ENCODE peak calls at places on chromosomes 4 and X, in seven cellular contexts. One of them, this sample, is unnamed.

GRCh38 chrX:32868524-32868895 is 342.8 kb downstream of the DMD start:
- DNase-seq in neural crest cell: no peak
- DNase-seq in stimulated activated CD8-positive, alpha-beta memory T cell treated with anti-CD3 and anti-CD28 coated beads, Interleukin-12 subunit alpha, Interleukin-12 subunit beta, amount 100 ng/mL, for 1 hour: no peak
- DNase-seq in astrocyte of the spinal cord: no peak
- DNase-seq in heart left ventricle: no peak
- DNase-seq in activated effector memory CD4-positive, alpha-beta T cell treated with anti-CD3 and anti-CD28 coated beads, Interleukin-2, amount 50 U/mL, for 16 hours: no peak
- DNase-seq in SW480: no peak
- DNase-seq in this sample: no peak

GRCh38 chrX:132017431-132018185 is 5.5 kb upstream of the STK26 start:
- DNase-seq in SW480: no peak
- DNase-seq in activated effector memory CD4-positive, alpha-beta T cell treated with anti-CD3 and anti-CD28 coated beads, Interleukin-2, amount 50 U/mL, for 16 hours: no peak
- DNase-seq in neural crest cell: no peak
- DNase-seq in stimulated activated CD8-positive, alpha-beta memory T cell treated with anti-CD3 and anti-CD28 coated beads, Interleukin-12 subunit alpha, Interleukin-12 subunit beta, amount 100 ng/mL, for 1 hour: no peak
- DNase-seq in heart left ventricle: no peak
- DNase-seq in astrocyte of the spinal cord: no peak
- DNase-seq in this sample: no peak

GRCh38 chr4:132396636-132397035 is 752.5 kb upstream of the PCDH10 start:
- DNase-seq in heart left ventricle: no peak
- DNase-seq in SW480: no peak
- DNase-seq in neural crest cell: no peak
- DNase-seq in astrocyte of the spinal cord: peak; percentile 46
- DNase-seq in activated effector memory CD4-positive, alpha-beta T cell treated with anti-CD3 and anti-CD28 coated beads, Interleukin-2, amount 50 U/mL, for 16 hours: no peak
- DNase-seq in stimulated activated CD8-positive, alpha-beta memory T cell treated with anti-CD3 and anti-CD28 coated beads, Interleukin-12 subunit alpha, Interleukin-12 subunit beta, amount 100 ng/mL, for 1 hour: no peak
- DNase-seq in this sample: no peak

GRCh38 chrX:34918856-34919255 is 23.7 kb upstream of the FAM47B start:
- DNase-seq in activated effector memory CD4-positive, alpha-beta T cell treated with anti-CD3 and anti-CD28 coated beads, Interleukin-2, amount 50 U/mL, for 16 hours: no peak
- DNase-seq in heart left ventricle: no peak
- DNase-seq in neural crest cell: peak; percentile 2
- DNase-seq in SW480: peak; percentile 67
- DNase-seq in stimulated activated CD8-positive, alpha-beta memory T cell treated with anti-CD3 and anti-CD28 coated beads, Interleukin-12 subunit alpha, Interleukin-12 subunit beta, amount 100 ng/mL, for 1 hour: no peak
- DNase-seq in astrocyte of the spinal cord: peak; percentile 67
- DNase-seq in this sample: no peak

GRCh38 chr4:2009651-2010233 is 968 bp upstream of the NELFA start:
- DNase-seq in heart left ventricle: peak; percentile 61
- DNase-seq in SW480: peak; percentile 82
- DNase-seq in astrocyte of the spinal cord: peak; percentile 45
- DNase-seq in neural crest cell: peak; percentile 64
- DNase-seq in activated effector memory CD4-positive, alpha-beta T cell treated with anti-CD3 and anti-CD28 coated beads, Interleukin-2, amount 50 U/mL, for 16 hours: peak; percentile 83
- DNase-seq in stimulated activated CD8-positive, alpha-beta memory T cell treated with anti-CD3 and anti-CD28 coated beads, Interleukin-12 subunit alpha, Interleukin-12 subunit beta, amount 100 ng/mL, for 1 hour: peak; percentile 25
- DNase-seq in this sample: peak; percentile 63

GRCh38 chr4:89511776-89512175 is 204.2 kb upstream of the GPRIN3 start:
- DNase-seq in heart left ventricle: no peak
- DNase-seq in activated effector memory CD4-positive, alpha-beta T cell treated with anti-CD3 and anti-CD28 coated beads, Interleukin-2, amount 50 U/mL, for 16 hours: no peak
- DNase-seq in neural crest cell: no peak
- DNase-seq in stimulated activated CD8-positive, alpha-beta memory T cell treated with anti-CD3 and anti-CD28 coated beads, Interleukin-12 subunit alpha, Interleukin-12 subunit beta, amount 100 ng/mL, for 1 hour: no peak
- DNase-seq in SW480: no peak
- DNase-seq in astrocyte of the spinal cord: no peak
- DNase-seq in this sample: no peak

GRCh38 chrX:2320580-2321327 is 180.0 kb downstream of the DHRSX start:
- DNase-seq in stimulated activated CD8-positive, alpha-beta memory T cell treated with anti-CD3 and anti-CD28 coated beads, Interleukin-12 subunit alpha, Interleukin-12 subunit beta, amount 100 ng/mL, for 1 hour: no peak
- DNase-seq in heart left ventricle: peak; percentile 91
- DNase-seq in astrocyte of the spinal cord: no peak
- DNase-seq in neural crest cell: peak; percentile 16
- DNase-seq in SW480: no peak
- DNase-seq in activated effector memory CD4-positive, alpha-beta T cell treated with anti-CD3 and anti-CD28 coated beads, Interleukin-2, amount 50 U/mL, for 16 hours: no peak
- DNase-seq in this sample: no peak

GRCh38 chr4:184568770-184569169 is 80.5 kb downstream of the CASP3 start:
- DNase-seq in SW480: no peak
- DNase-seq in heart left ventricle: no peak
- DNase-seq in astrocyte of the spinal cord: no peak
- DNase-seq in neural crest cell: no peak
- DNase-seq in activated effector memory CD4-positive, alpha-beta T cell treated with anti-CD3 and anti-CD28 coated beads, Interleukin-2, amount 50 U/mL, for 16 hours: no peak
- DNase-seq in stimulated activated CD8-positive, alpha-beta memory T cell treated with anti-CD3 and anti-CD28 coated beads, Interleukin-12 subunit alpha, Interleukin-12 subunit beta, amount 100 ng/mL, for 1 hour: no peak
- DNase-seq in this sample: no peak

GRCh38 chr4:17895481-17895880 is 84.7 kb downstream of the NCAPG start:
- DNase-seq in stimulated activated CD8-positive, alpha-beta memory T cell treated with anti-CD3 and anti-CD28 coated beads, Interleukin-12 subunit alpha, Interleukin-12 subunit beta, amount 100 ng/mL, for 1 hour: no peak
- DNase-seq in astrocyte of the spinal cord: no peak
- DNase-seq in activated effector memory CD4-positive, alpha-beta T cell treated with anti-CD3 and anti-CD28 coated beads, Interleukin-2, amount 50 U/mL, for 16 hours: no peak
- DNase-seq in neural crest cell: no peak
- DNase-seq in heart left ventricle: no peak
- DNase-seq in SW480: no peak
- DNase-seq in this sample: no peak

GRCh38 chrX:18210470-18210869 is 10.2 kb downstream of the BEND2 start:
- DNase-seq in neural crest cell: no peak
- DNase-seq in activated effector memory CD4-positive, alpha-beta T cell treated with anti-CD3 and anti-CD28 coated beads, Interleukin-2, amount 50 U/mL, for 16 hours: no peak
- DNase-seq in stimulated activated CD8-positive, alpha-beta memory T cell treated with anti-CD3 and anti-CD28 coated beads, Interleukin-12 subunit alpha, Interleukin-12 subunit beta, amount 100 ng/mL, for 1 hour: no peak
- DNase-seq in heart left ventricle: no peak
- DNase-seq in astrocyte of the spinal cord: peak; percentile 22
- DNase-seq in SW480: peak; percentile 8
- DNase-seq in this sample: no peak

GRCh38 chr4:36337665-36338064 is 56.2 kb downstream of the DTHD1 start:
- DNase-seq in stimulated activated CD8-positive, alpha-beta memory T cell treated with anti-CD3 and anti-CD28 coated beads, Interleukin-12 subunit alpha, Interleukin-12 subunit beta, amount 100 ng/mL, for 1 hour: no peak
- DNase-seq in SW480: no peak
- DNase-seq in heart left ventricle: no peak
- DNase-seq in astrocyte of the spinal cord: no peak
- DNase-seq in neural crest cell: no peak
- DNase-seq in activated effector memory CD4-positive, alpha-beta T cell treated with anti-CD3 and anti-CD28 coated beads, Interleukin-2, amount 50 U/mL, for 16 hours: no peak
- DNase-seq in this sample: no peak

GRCh38 chr4:110533940-110534339 is 58.0 kb downstream of the ENPEP start:
- DNase-seq in neural crest cell: no peak
- DNase-seq in heart left ventricle: no peak
- DNase-seq in SW480: peak; percentile 66
- DNase-seq in astrocyte of the spinal cord: peak; percentile 98
- DNase-seq in activated effector memory CD4-positive, alpha-beta T cell treated with anti-CD3 and anti-CD28 coated beads, Interleukin-2, amount 50 U/mL, for 16 hours: no peak
- DNase-seq in stimulated activated CD8-positive, alpha-beta memory T cell treated with anti-CD3 and anti-CD28 coated beads, Interleukin-12 subunit alpha, Interleukin-12 subunit beta, amount 100 ng/mL, for 1 hour: no peak
- DNase-seq in this sample: no peak

GRCh38 chr4:110533590-110533910 is 57.6 kb downstream of the ENPEP start:
- DNase-seq in activated effector memory CD4-positive, alpha-beta T cell treated with anti-CD3 and anti-CD28 coated beads, Interleukin-2, amount 50 U/mL, for 16 hours: no peak
- DNase-seq in heart left ventricle: no peak
- DNase-seq in astrocyte of the spinal cord: no peak
- DNase-seq in SW480: no peak
- DNase-seq in stimulated activated CD8-positive, alpha-beta memory T cell treated with anti-CD3 and anti-CD28 coated beads, Interleukin-12 subunit alpha, Interleukin-12 subunit beta, amount 100 ng/mL, for 1 hour: no peak
- DNase-seq in neural crest cell: no peak
- DNase-seq in this sample: no peak

GRCh38 chr4:141021397-141022194 is 111.7 kb downstream of the RNF150 start:
- DNase-seq in astrocyte of the spinal cord: no peak
- DNase-seq in heart left ventricle: no peak
- DNase-seq in SW480: no peak
- DNase-seq in activated effector memory CD4-positive, alpha-beta T cell treated with anti-CD3 and anti-CD28 coated beads, Interleukin-2, amount 50 U/mL, for 16 hours: no peak
- DNase-seq in stimulated activated CD8-positive, alpha-beta memory T cell treated with anti-CD3 and anti-CD28 coated beads, Interleukin-12 subunit alpha, Interleukin-12 subunit beta, amount 100 ng/mL, for 1 hour: no peak
- DNase-seq in neural crest cell: no peak
- DNase-seq in this sample: no peak

GRCh38 chr4:16233569-16234177 is 7.4 kb upstream of the TAPT1 start:
- DNase-seq in stimulated activated CD8-positive, alpha-beta memory T cell treated with anti-CD3 and anti-CD28 coated beads, Interleukin-12 subunit alpha, Interleukin-12 subunit beta, amount 100 ng/mL, for 1 hour: no peak
- DNase-seq in heart left ventricle: no peak
- DNase-seq in activated effector memory CD4-positive, alpha-beta T cell treated with anti-CD3 and anti-CD28 coated beads, Interleukin-2, amount 50 U/mL, for 16 hours: no peak
- DNase-seq in neural crest cell: no peak
- DNase-seq in SW480: no peak
- DNase-seq in astrocyte of the spinal cord: no peak
- DNase-seq in this sample: no peak

GRCh38 chrX:10166731-10167149 is 10.0 kb downstream of the CLCN4 start:
- DNase-seq in stimulated activated CD8-positive, alpha-beta memory T cell treated with anti-CD3 and anti-CD28 coated beads, Interleukin-12 subunit alpha, Interleukin-12 subunit beta, amount 100 ng/mL, for 1 hour: no peak
- DNase-seq in heart left ventricle: no peak
- DNase-seq in SW480: peak; percentile 35
- DNase-seq in neural crest cell: no peak
- DNase-seq in astrocyte of the spinal cord: no peak
- DNase-seq in activated effector memory CD4-positive, alpha-beta T cell treated with anti-CD3 and anti-CD28 coated beads, Interleukin-2, amount 50 U/mL, for 16 hours: no peak
- DNase-seq in this sample: peak; percentile 30

GRCh38 chrX:100980608-100981497 is 11.3 kb downstream of the ARL13A start:
- DNase-seq in neural crest cell: no peak
- DNase-seq in stimulated activated CD8-positive, alpha-beta memory T cell treated with anti-CD3 and anti-CD28 coated beads, Interleukin-12 subunit alpha, Interleukin-12 subunit beta, amount 100 ng/mL, for 1 hour: no peak
- DNase-seq in astrocyte of the spinal cord: peak; percentile 81
- DNase-seq in activated effector memory CD4-positive, alpha-beta T cell treated with anti-CD3 and anti-CD28 coated beads, Interleukin-2, amount 50 U/mL, for 16 hours: no peak
- DNase-seq in SW480: no peak
- DNase-seq in heart left ventricle: peak; percentile 36
- DNase-seq in this sample: no peak

GRCh38 chr4:113747949-113748348 is 13.6 kb downstream of the CAMK2D start:
- DNase-seq in neural crest cell: no peak
- DNase-seq in SW480: no peak
- DNase-seq in stimulated activated CD8-positive, alpha-beta memory T cell treated with anti-CD3 and anti-CD28 coated beads, Interleukin-12 subunit alpha, Interleukin-12 subunit beta, amount 100 ng/mL, for 1 hour: no peak
- DNase-seq in heart left ventricle: no peak
- DNase-seq in astrocyte of the spinal cord: no peak
- DNase-seq in activated effector memory CD4-positive, alpha-beta T cell treated with anti-CD3 and anti-CD28 coated beads, Interleukin-2, amount 50 U/mL, for 16 hours: no peak
- DNase-seq in this sample: no peak

GRCh38 chr4:7769936-7770674 is 169.6 kb downstream of the AFAP1 start:
- DNase-seq in astrocyte of the spinal cord: no peak
- DNase-seq in SW480: peak; percentile 36
- DNase-seq in activated effector memory CD4-positive, alpha-beta T cell treated with anti-CD3 and anti-CD28 coated beads, Interleukin-2, amount 50 U/mL, for 16 hours: peak; percentile 63
- DNase-seq in stimulated activated CD8-positive, alpha-beta memory T cell treated with anti-CD3 and anti-CD28 coated beads, Interleukin-12 subunit alpha, Interleukin-12 subunit beta, amount 100 ng/mL, for 1 hour: no peak
- DNase-seq in heart left ventricle: peak; percentile 23
- DNase-seq in neural crest cell: no peak
- DNase-seq in this sample: no peak

GRCh38 chr4:137853424-137853823 is 321.1 kb upstream of the PCDH18 start:
- DNase-seq in activated effector memory CD4-positive, alpha-beta T cell treated with anti-CD3 and anti-CD28 coated beads, Interleukin-2, amount 50 U/mL, for 16 hours: no peak
- DNase-seq in astrocyte of the spinal cord: no peak
- DNase-seq in stimulated activated CD8-positive, alpha-beta memory T cell treated with anti-CD3 and anti-CD28 coated beads, Interleukin-12 subunit alpha, Interleukin-12 subunit beta, amount 100 ng/mL, for 1 hour: no peak
- DNase-seq in SW480: no peak
- DNase-seq in heart left ventricle: no peak
- DNase-seq in neural crest cell: no peak
- DNase-seq in this sample: no peak

GRCh38 chr4:173747537-173748257 is 217.7 kb upstream of the HAND2 start:
- DNase-seq in SW480: no peak
- DNase-seq in astrocyte of the spinal cord: no peak
- DNase-seq in activated effector memory CD4-positive, alpha-beta T cell treated with anti-CD3 and anti-CD28 coated beads, Interleukin-2, amount 50 U/mL, for 16 hours: no peak
- DNase-seq in neural crest cell: no peak
- DNase-seq in heart left ventricle: no peak
- DNase-seq in stimulated activated CD8-positive, alpha-beta memory T cell treated with anti-CD3 and anti-CD28 coated beads, Interleukin-12 subunit alpha, Interleukin-12 subunit beta, amount 100 ng/mL, for 1 hour: no peak
- DNase-seq in this sample: no peak

GRCh38 chr4:70299643-70300042 is 35.1 kb upstream of the CABS1 start:
- DNase-seq in astrocyte of the spinal cord: no peak
- DNase-seq in stimulated activated CD8-positive, alpha-beta memory T cell treated with anti-CD3 and anti-CD28 coated beads, Interleukin-12 subunit alpha, Interleukin-12 subunit beta, amount 100 ng/mL, for 1 hour: no peak
- DNase-seq in SW480: no peak
- DNase-seq in activated effector memory CD4-positive, alpha-beta T cell treated with anti-CD3 and anti-CD28 coated beads, Interleukin-2, amount 50 U/mL, for 16 hours: no peak
- DNase-seq in heart left ventricle: no peak
- DNase-seq in neural crest cell: no peak
- DNase-seq in this sample: no peak

GRCh38 chr4:53941331-53941730 is 123.1 kb downstream of the CHIC2 start:
- DNase-seq in activated effector memory CD4-positive, alpha-beta T cell treated with anti-CD3 and anti-CD28 coated beads, Interleukin-2, amount 50 U/mL, for 16 hours: no peak
- DNase-seq in astrocyte of the spinal cord: no peak
- DNase-seq in heart left ventricle: no peak
- DNase-seq in SW480: no peak
- DNase-seq in neural crest cell: no peak
- DNase-seq in stimulated activated CD8-positive, alpha-beta memory T cell treated with anti-CD3 and anti-CD28 coated beads, Interleukin-12 subunit alpha, Interleukin-12 subunit beta, amount 100 ng/mL, for 1 hour: no peak
- DNase-seq in this sample: no peak

GRCh38 chr4:110306363-110306762 is 107.9 kb upstream of the ELOVL6 start:
- DNase-seq in SW480: no peak
- DNase-seq in astrocyte of the spinal cord: peak; percentile 59
- DNase-seq in stimulated activated CD8-positive, alpha-beta memory T cell treated with anti-CD3 and anti-CD28 coated beads, Interleukin-12 subunit alpha, Interleukin-12 subunit beta, amount 100 ng/mL, for 1 hour: no peak
- DNase-seq in activated effector memory CD4-positive, alpha-beta T cell treated with anti-CD3 and anti-CD28 coated beads, Interleukin-2, amount 50 U/mL, for 16 hours: no peak
- DNase-seq in neural crest cell: no peak
- DNase-seq in heart left ventricle: no peak
- DNase-seq in this sample: no peak

GRCh38 chr4:99652596-99653436 is 4.8 kb downstream of the C4orf54 start:
- DNase-seq in astrocyte of the spinal cord: no peak
- DNase-seq in neural crest cell: no peak
- DNase-seq in heart left ventricle: no peak
- DNase-seq in stimulated activated CD8-positive, alpha-beta memory T cell treated with anti-CD3 and anti-CD28 coated beads, Interleukin-12 subunit alpha, Interleukin-12 subunit beta, amount 100 ng/mL, for 1 hour: no peak
- DNase-seq in SW480: no peak
- DNase-seq in activated effector memory CD4-positive, alpha-beta T cell treated with anti-CD3 and anti-CD28 coated beads, Interleukin-2, amount 50 U/mL, for 16 hours: no peak
- DNase-seq in this sample: peak; percentile 19

GRCh38 chrX:103716967-103717366 is 6.3 kb downstream of the TMEM31 start:
- DNase-seq in stimulated activated CD8-positive, alpha-beta memory T cell treated with anti-CD3 and anti-CD28 coated beads, Interleukin-12 subunit alpha, Interleukin-12 subunit beta, amount 100 ng/mL, for 1 hour: no peak
- DNase-seq in astrocyte of the spinal cord: peak; percentile 77
- DNase-seq in SW480: no peak
- DNase-seq in neural crest cell: no peak
- DNase-seq in heart left ventricle: no peak
- DNase-seq in activated effector memory CD4-positive, alpha-beta T cell treated with anti-CD3 and anti-CD28 coated beads, Interleukin-2, amount 50 U/mL, for 16 hours: no peak
- DNase-seq in this sample: no peak

GRCh38 chr4:127604949-127605709 is 27.6 kb upstream of the INTU start:
- DNase-seq in activated effector memory CD4-positive, alpha-beta T cell treated with anti-CD3 and anti-CD28 coated beads, Interleukin-2, amount 50 U/mL, for 16 hours: no peak
- DNase-seq in astrocyte of the spinal cord: peak; percentile 55
- DNase-seq in stimulated activated CD8-positive, alpha-beta memory T cell treated with anti-CD3 and anti-CD28 coated beads, Interleukin-12 subunit alpha, Interleukin-12 subunit beta, amount 100 ng/mL, for 1 hour: no peak
- DNase-seq in SW480: peak; percentile 71
- DNase-seq in neural crest cell: no peak
- DNase-seq in heart left ventricle: no peak
- DNase-seq in this sample: no peak

GRCh38 chr4:38691251-38692008 is 27.4 kb downstream of the KLF3 start:
- DNase-seq in astrocyte of the spinal cord: no peak
- DNase-seq in heart left ventricle: peak; percentile 59
- DNase-seq in stimulated activated CD8-positive, alpha-beta memory T cell treated with anti-CD3 and anti-CD28 coated beads, Interleukin-12 subunit alpha, Interleukin-12 subunit beta, amount 100 ng/mL, for 1 hour: no peak
- DNase-seq in neural crest cell: no peak
- DNase-seq in activated effector memory CD4-positive, alpha-beta T cell treated with anti-CD3 and anti-CD28 coated beads, Interleukin-2, amount 50 U/mL, for 16 hours: no peak
- DNase-seq in SW480: no peak
- DNase-seq in this sample: no peak

GRCh38 chrX:13387656-13388421 is 68.0 kb upstream of the ATXN3L start:
- DNase-seq in astrocyte of the spinal cord: no peak
- DNase-seq in stimulated activated CD8-positive, alpha-beta memory T cell treated with anti-CD3 and anti-CD28 coated beads, Interleukin-12 subunit alpha, Interleukin-12 subunit beta, amount 100 ng/mL, for 1 hour: no peak
- DNase-seq in neural crest cell: no peak
- DNase-seq in heart left ventricle: no peak
- DNase-seq in SW480: no peak
- DNase-seq in activated effector memory CD4-positive, alpha-beta T cell treated with anti-CD3 and anti-CD28 coated beads, Interleukin-2, amount 50 U/mL, for 16 hours: no peak
- DNase-seq in this sample: no peak

GRCh38 chr4:147136308-147136707 is 190.6 kb upstream of the TTC29 start:
- DNase-seq in stimulated activated CD8-positive, alpha-beta memory T cell treated with anti-CD3 and anti-CD28 coated beads, Interleukin-12 subunit alpha, Interleukin-12 subunit beta, amount 100 ng/mL, for 1 hour: no peak
- DNase-seq in astrocyte of the spinal cord: peak; percentile 73
- DNase-seq in heart left ventricle: no peak
- DNase-seq in SW480: no peak
- DNase-seq in activated effector memory CD4-positive, alpha-beta T cell treated with anti-CD3 and anti-CD28 coated beads, Interleukin-2, amount 50 U/mL, for 16 hours: no peak
- DNase-seq in neural crest cell: no peak
- DNase-seq in this sample: no peak

GRCh38 chr4:123444298-123444731 is 47.7 kb downstream of the SPRY1 start:
- DNase-seq in SW480: peak; percentile 58
- DNase-seq in heart left ventricle: peak; percentile 48
- DNase-seq in astrocyte of the spinal cord: no peak
- DNase-seq in neural crest cell: peak; percentile 63
- DNase-seq in activated effector memory CD4-positive, alpha-beta T cell treated with anti-CD3 and anti-CD28 coated beads, Interleukin-2, amount 50 U/mL, for 16 hours: no peak
- DNase-seq in stimulated activated CD8-positive, alpha-beta memory T cell treated with anti-CD3 and anti-CD28 coated beads, Interleukin-12 subunit alpha, Interleukin-12 subunit beta, amount 100 ng/mL, for 1 hour: peak; percentile 2
- DNase-seq in this sample: no peak

GRCh38 chr4:94757192-94758140 is at the start of gene BMPR1B:
- DNase-seq in activated effector memory CD4-positive, alpha-beta T cell treated with anti-CD3 and anti-CD28 coated beads, Interleukin-2, amount 50 U/mL, for 16 hours: no peak
- DNase-seq in neural crest cell: peak; percentile 42
- DNase-seq in SW480: peak; percentile 48
- DNase-seq in stimulated activated CD8-positive, alpha-beta memory T cell treated with anti-CD3 and anti-CD28 coated beads, Interleukin-12 subunit alpha, Interleukin-12 subunit beta, amount 100 ng/mL, for 1 hour: no peak
- DNase-seq in heart left ventricle: no peak
- DNase-seq in astrocyte of the spinal cord: peak; percentile 76
- DNase-seq in this sample: peak; percentile 8

This sample was measured in nucleus accumbens.